ENCODE peak calls at places on chromosomes 16 and 17, in ten cellular contexts. I is NB4; W is central memory CD4-positive, alpha-beta T cell; N is activated CD4-positive, alpha-beta T cell treated with anti-CD3 and anti-CD28 coated beads, Interleukin-2, amount 10 ng/mL, durations not matched to agents 24 days and 14 days; Y is activated CD8-positive, alpha-beta T cell treated with anti-CD3 and anti-CD28 coated beads, Interleukin-2, amount 10 ng/mL, durations not matched to agents 7 days and 5 days; R is NCI-H1930; M is stromal cell of bone marrow; C is hypothalamus; Z is NCI-H2081; B is islet precursor cell. G is an unnamed sample.

GRCh38 chr16:57996406-57997175 is 3.9 kb downstream of the ZNF319 start:
- DNase-seq in B (peak), Y (no peak), M (no peak), C (no peak), I (no peak), Z (no peak), W (no peak), R (no peak), N (no peak), G (no peak)

GRCh38 chr17:73359987-73360410 is 48.2 kb upstream of the CDC42EP4 start:
- DNase-seq in B (peak), C (no peak), N (no peak), Y (no peak), I (no peak), Z (peak), M (no peak), R (no peak), W (no peak), G (no peak)

GRCh38 chr16:9092963-9093477 is 1.6 kb downstream of the HAPSTR1 start:
- DNase-seq in M (no peak), B (peak), I (peak), Z (peak), Y (peak), R (no peak), C (no peak), W (no peak), N (peak), G (no peak)

GRCh38 chr16:21643787-21644186 is 8.6 kb downstream of the IGSF6 start:
- DNase-seq in M (no peak), Z (no peak), W (no peak), B (no peak), N (no peak), I (no peak), Y (no peak), R (no peak), C (no peak), G (no peak)

GRCh38 chr16:30030011-30030685 is 923 bp downstream of the TLCD3B start:
- DNase-seq in C (no peak), Z (no peak), R (no peak), I (no peak), N (no peak), M (no peak), B (peak), W (no peak), Y (no peak), G (no peak)

GRCh38 chr17:9313346-9313745 is 262.3 kb downstream of the STX8 start:
- DNase-seq in B (peak), R (no peak), Y (no peak), M (no peak), C (no peak), I (no peak), Z (no peak), N (no peak), W (no peak), G (no peak)

GRCh38 chr17:77901476-77901875 is 57.0 kb upstream of the TNRC6C start:
- DNase-seq in N (no peak), Z (no peak), I (no peak), C (no peak), Y (no peak), W (no peak), M (no peak), R (no peak), B (no peak), G (no peak)

GRCh38 chr16:616771-617586 is 13.8 kb upstream of the WFIKKN1 start:
- DNase-seq in I (no peak), C (no peak), W (no peak), Y (no peak), B (no peak), Z (no peak), N (no peak), R (no peak), M (no peak), G (no peak)

GRCh38 chr17:59106463-59107305 is at the start of gene TRIM37:
- DNase-seq in W (peak), Y (peak), C (peak), I (peak), R (peak), Z (peak), B (peak), M (peak), N (peak), G (peak)

GRCh38 chr16:88659160-88659559 is 3.7 kb downstream of the MVD start:
- DNase-seq in B (no peak), Z (no peak), W (no peak), C (no peak), I (no peak), N (no peak), M (no peak), Y (no peak), R (no peak), G (no peak)

GRCh38 chr17:57294629-57295501 is 38.5 kb downstream of the MSI2 start:
- DNase-seq in M (no peak), N (peak), C (no peak), Y (peak), I (peak), W (no peak), Z (peak), R (no peak), B (peak), G (peak)

GRCh38 chr16:11370084-11370931 is 25.0 kb downstream of the RMI2 start:
- DNase-seq in B (no peak), R (no peak), I (peak), Z (no peak), C (no peak), M (no peak), N (peak), Y (no peak), W (no peak), G (no peak)

GRCh38 chr17:42009170-42009569 is 8.1 kb downstream of the DNAJC7 start:
- DNase-seq in W (no peak), N (no peak), Y (no peak), B (no peak), Z (no peak), R (no peak), I (peak), C (peak), M (no peak), G (no peak)

GRCh38 chr17:31388770-31389672 is 2.5 kb upstream of the RAB11FIP4 start:
- DNase-seq in C (peak), R (no peak), N (peak), B (peak), I (peak), Y (peak), W (peak), Z (peak), M (no peak), G (peak)

GRCh38 chr17:3894927-3895343 is 2.1 kb upstream of the CAMKK1 start:
- DNase-seq in B (no peak), C (no peak), M (no peak), Z (no peak), Y (no peak), W (no peak), R (no peak), N (no peak), I (peak), G (no peak)

GRCh38 chr16:14483819-14484385 is 146.2 kb downstream of the PARN start:
- DNase-seq in Y (no peak), C (no peak), N (no peak), B (no peak), W (no peak), R (no peak), Z (no peak), M (no peak), I (no peak), G (no peak)

GRCh38 chr16:85910073-85910853 is 11.3 kb downstream of the IRF8 start:
- DNase-seq in W (no peak), Z (no peak), C (no peak), I (no peak), Y (no peak), N (no peak), B (no peak), M (no peak), R (no peak), G (no peak)

GRCh38 chr17:28169621-28170349 is 127.3 kb downstream of the NLK start:
- DNase-seq in C (no peak), N (no peak), M (no peak), W (no peak), Y (no peak), Z (no peak), I (no peak), R (no peak), B (no peak), G (no peak)

GRCh38 chr16:88691924-88692560 is 5.7 kb upstream of the SNAI3 start:
- DNase-seq in W (no peak), C (peak), B (no peak), M (no peak), Z (no peak), R (no peak), N (peak), I (peak), Y (peak), G (no peak)

GRCh38 chr17:65990593-65990992 is 201.3 kb downstream of the CEP112 start:
- DNase-seq in W (no peak), M (no peak), N (no peak), I (no peak), Z (no peak), R (no peak), C (no peak), B (no peak), Y (no peak), G (no peak)

GRCh38 chr17:74099441-74100340 is 103.8 kb upstream of the RPL38 start:
- DNase-seq in B (peak), Y (no peak), W (no peak), R (no peak), M (no peak), N (no peak), I (peak), C (no peak), Z (no peak), G (no peak)

G was measured in activated T-cell treated with anti-CD3 and anti-CD28 coated beads for 24 hours.